ENCODE peak calls at places on chromosomes 13 and 19, in ten cellular contexts. O is activated T-cell treated with anti-CD3 and anti-CD28 coated beads for 1 hour; P is AG09309; F is NCI-H2081 treated with DMSO at 0.1 percent for 48 hours; A is stimulated activated CD4-positive, alpha-beta T cell treated with anti-CD3 and anti-CD28 coated beads, Interleukin-1b, Interleukin-23, amount 100 ng/mL, for 1 hour; D is cardiac muscle cell; U is activated naive CD4-positive, alpha-beta T cell treated with anti-CD3 and anti-CD28 coated beads for 36 hours; N is activated CD4-positive, CD25-positive, alpha-beta regulatory T cell treated with anti-CD3 and anti-CD28 coated beads, Interleukin-2, amount 50 U/mL, for 16 hours; Q is IMR-90; X is NCI-H1694 treated with DMSO at 0.1 percent for 48 hours. V is an unnamed sample.

GRCh38 chr19:18464646-18465045 is 26.7 kb upstream of the ISYNA1 start:
- DNase-seq in O (no peak), P (no peak), F (peak; percentile 60), A (no peak), D (no peak), U (no peak), N (no peak), Q (peak; percentile 97), X (peak; percentile 58), V (peak; percentile 60)

GRCh38 chr19:7250951-7251350 is 43.3 kb downstream of the INSR start:
- DNase-seq in O (no peak), P (no peak), F (no peak), A (no peak), D (no peak), U (no peak), N (no peak), Q (no peak), X (no peak), V (no peak)

GRCh38 chr13:78468546-78469060 is 134.7 kb downstream of the POU4F1 start:
- DNase-seq in O (no peak), P (no peak), F (no peak), A (no peak), D (no peak), U (no peak), N (no peak), Q (no peak), X (no peak), V (no peak)

GRCh38 chr13:98970293-98970692 is 7.6 kb downstream of the DOCK9 start:
- DNase-seq in O (no peak), P (no peak), F (no peak), A (no peak), D (peak; percentile 69), U (no peak), N (no peak), Q (no peak), X (no peak), V (no peak)

GRCh38 chr19:57558525-57558924 is 1.1 kb downstream of the ZNF550 start:
- DNase-seq in O (no peak), P (peak; percentile 4), F (no peak), A (no peak), D (peak; percentile 23), U (no peak), N (no peak), Q (peak; percentile 35), X (no peak), V (no peak)

GRCh38 chr19:30128211-30128610 is 186.2 kb downstream of the URI1 start:
- DNase-seq in O (no peak), P (no peak), F (no peak), A (no peak), D (no peak), U (no peak), N (no peak), Q (no peak), X (no peak), V (no peak)

GRCh38 chr19:11284535-11284934 is 11.4 kb upstream of the TSPAN16 start:
- DNase-seq in O (no peak), P (no peak), F (no peak), A (no peak), D (no peak), U (no peak), N (no peak), Q (no peak), X (no peak), V (no peak)

GRCh38 chr19:48994035-48994386 is 324 bp downstream of the RUVBL2 start:
- DNase-seq in O (no peak), P (no peak), F (no peak), A (no peak), D (no peak), U (no peak), N (no peak), Q (no peak), X (no peak), V (no peak)